ENCODE peak calls at places on chromosomes 5 and 9, in ten cellular contexts. J is CD4-positive, alpha-beta T cell; X is suprapubic skin; Y is spleen; F is CD4-positive, CD25-positive, alpha-beta regulatory T cell; R is WERI-Rb-1; I is colonic mucosa; E is HCT116; D is mammary epithelial cell; S is adrenal gland. N is an unnamed sample. For H3K9me3, the result is how much of the 10 kb centered on the place peaks cover.

GRCh38 chr5:122311888-122312669 is at the start of gene SNCAIP:
- DNase-seq in R (peak), Y (peak), X (peak), E (no peak), S (peak), I (peak), J (no peak), F (no peak), D (peak), N (peak)

GRCh38 chr5:71596169-71596568 is 9.0 kb downstream of the MCCC2 start:
- DNase-seq in D (no peak), I (no peak), Y (no peak), F (no peak), R (no peak), S (no peak), E (no peak), X (no peak), J (no peak), N (no peak)

GRCh38 chr5:43643327-43643726 is 40.3 kb downstream of the NNT start:
- DNase-seq in Y (no peak), F (no peak), J (no peak), X (no peak), I (no peak), E (no peak), D (no peak), S (no peak), R (no peak), N (no peak)

GRCh38 chr5:105878402-105878801 is 1792.3 kb downstream of the EFNA5 start:
- DNase-seq in I (no peak), S (no peak), D (no peak), F (no peak), X (no peak), E (no peak), J (no peak), R (no peak), Y (no peak), N (no peak)

GRCh38 chr9:124505006-124505900 is 1.9 kb downstream of the NR5A1 start:
- DNase-seq in J (no peak), I (no peak), Y (peak), F (no peak), X (no peak), D (no peak), R (peak), S (peak), E (no peak), N (no peak)

GRCh38 chr5:63375851-63376250 is 586.4 kb downstream of the HTR1A start:
- DNase-seq in J (no peak), S (no peak), F (no peak), Y (no peak), I (no peak), E (no peak), X (no peak), D (no peak), R (no peak), N (no peak)

GRCh38 chr9:134815435-134816214 is 65.0 kb upstream of the FCN2 start:
- DNase-seq in S (no peak), X (no peak), R (no peak), D (no peak), E (no peak), F (no peak), J (no peak), Y (no peak), I (no peak), N (no peak)

GRCh38 chr9:37037744-37038640 is 3.9 kb upstream of the PAX5 start:
- DNase-seq in F (no peak), J (no peak), Y (peak), X (no peak), R (no peak), S (no peak), I (no peak), D (no peak), E (no peak), N (no peak)

GRCh38 chr5:172886974-172887491 is 53.0 kb downstream of the ERGIC1 start:
- DNase-seq in J (no peak), X (peak), F (no peak), I (no peak), Y (peak), S (peak), D (peak), E (no peak), R (no peak), N (peak)

GRCh38 chr5:39712316-39713223 is 287.8 kb upstream of the DAB2 start:
- DNase-seq in S (no peak), I (no peak), F (no peak), D (no peak), Y (no peak), J (no peak), E (no peak), R (no peak), X (no peak), N (no peak)

GRCh38 chr9:125747053-125747764 is at the start of gene PBX3:
- DNase-seq in D (peak), Y (peak), R (peak), X (peak), I (peak), S (peak), F (peak), E (no peak), J (peak), N (peak)

DNA sequence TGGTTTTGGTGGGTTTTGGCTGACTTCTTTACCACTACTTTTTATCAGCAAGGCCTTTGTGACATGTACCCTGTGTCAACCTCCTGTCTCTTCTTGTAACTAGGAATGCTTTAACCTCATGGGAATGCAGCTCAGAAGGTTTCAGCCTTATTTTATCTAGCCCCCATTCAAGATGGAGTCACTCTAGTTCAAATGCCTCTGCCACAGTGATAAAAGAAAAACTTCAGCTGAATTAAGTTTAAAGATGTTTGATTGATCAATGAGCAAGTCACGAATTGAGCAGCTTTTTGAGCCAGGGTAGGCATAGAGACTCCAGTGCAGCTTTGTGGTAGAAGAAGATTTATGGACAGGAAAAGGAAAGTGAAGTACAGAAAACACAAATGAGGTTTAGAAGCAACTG is 6.9 kb upstream of the NANS start:
- DNase-seq in E (no peak), X (no peak), Y (no peak), J (no peak), I (no peak), D (no peak), F (no peak), S (no peak), R (no peak), N (no peak)
- H3K27ac ChIP-seq in E (no peak), X (no peak), Y (no peak), J (no peak), I (no peak), D (no peak), F (no peak), S (no peak), R (no peak), N (no peak)

GRCh38 chr5:180253036-180253824 is 38.7 kb downstream of the MAPK9 start:
- DNase-seq in F (no peak), X (no peak), R (no peak), J (no peak), E (no peak), S (no peak), Y (no peak), D (peak), I (no peak), N (no peak)
- H3K9me3 ChIP-seq in F (half or more), X (half or more), R (under half), J (half or more), E (under half), S (under half), Y (half or more), D (half or more), I (under half), N (under half)

DNA sequence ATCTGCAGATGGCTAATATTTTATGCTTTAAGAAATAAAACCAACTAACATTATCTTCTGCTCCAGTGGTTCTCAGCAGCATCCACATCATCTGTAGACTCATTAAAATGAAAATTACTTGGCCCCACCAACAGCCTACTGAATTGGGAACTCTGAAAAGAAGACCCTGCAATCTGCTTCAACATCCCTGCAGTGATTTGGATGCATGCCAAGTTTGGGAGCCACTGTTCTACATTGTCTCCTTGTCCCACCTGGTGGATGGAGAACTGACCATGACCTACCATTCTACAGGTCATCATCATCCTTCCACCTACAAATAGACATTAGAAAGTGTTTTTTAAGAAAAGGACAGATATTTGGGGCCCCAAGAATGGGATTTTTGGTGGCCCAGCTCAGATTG is 71.1 kb downstream of the ACER2 start:
- DNase-seq in X (no peak), R (no peak), F (no peak), D (no peak), S (no peak), I (no peak), J (no peak), Y (no peak), E (no peak), N (no peak)
- H3K27ac ChIP-seq in X (no peak), R (no peak), F (no peak), D (no peak), S (no peak), I (no peak), J (no peak), Y (no peak), E (no peak), N (no peak)

GRCh38 chr5:81703840-81704239 is 47.1 kb downstream of the SSBP2 start:
- DNase-seq in Y (no peak), R (no peak), X (no peak), S (no peak), I (no peak), E (no peak), D (no peak), F (no peak), J (no peak), N (no peak)
- H3K9me3 ChIP-seq in Y (under half), R (under half), X (under half), S (under half), I (under half), E (under half), D (under half), F (under half), J (under half), N (under half)

GRCh38 chr9:2127486-2127885 is 112.3 kb downstream of the SMARCA2 start:
- DNase-seq in S (no peak), X (no peak), Y (no peak), F (no peak), R (no peak), D (no peak), E (no peak), I (no peak), J (no peak), N (no peak)
- H3K27ac ChIP-seq in S (peak), X (no peak), Y (peak), F (no peak), R (no peak), D (no peak), E (no peak), I (no peak), J (no peak), N (peak)

DNA sequence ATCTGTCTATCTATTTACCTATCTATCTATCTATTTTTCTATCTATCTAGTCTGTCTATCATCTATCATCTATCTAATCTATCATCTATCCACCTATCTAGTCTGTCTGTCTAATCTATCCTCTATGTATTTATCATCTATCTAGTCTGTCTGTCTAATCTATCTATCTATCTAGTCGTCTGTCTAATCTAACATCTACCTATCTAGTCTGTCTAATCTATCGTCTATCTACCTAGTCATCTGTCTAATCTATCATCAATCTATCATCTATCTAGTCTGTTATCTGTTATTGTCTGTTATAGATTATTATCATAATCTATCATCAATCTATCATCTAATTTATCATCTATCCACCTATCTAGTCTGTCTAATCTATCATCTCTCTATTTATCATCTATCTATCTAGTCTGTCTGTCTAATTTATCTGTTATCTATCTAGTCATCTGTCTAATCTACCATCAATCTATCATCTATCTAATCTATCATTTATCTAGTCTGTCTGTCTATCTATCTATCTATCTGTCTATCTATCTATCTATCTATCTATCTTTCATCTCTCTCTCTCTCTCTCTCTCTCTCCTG is 80.2 kb upstream of the ZNF618 start:
- DNase-seq in Y (no peak), S (no peak), D (no peak), I (no peak), E (no peak), J (no peak), X (no peak), F (no peak), R (no peak), N (no peak)
- H3K9me3 ChIP-seq in Y (under half), S (under half), D (under half), I (under half), E (under half), J (under half), X (under half), F (under half), R (under half), N (under half)

GRCh38 chr9:95874989-95875304 is 544 bp upstream of the ERCC6L2 start:
- DNase-seq in E (no peak), R (peak), Y (peak), J (peak), I (peak), X (peak), D (peak), F (peak), S (peak), N (peak)
- H3K27ac ChIP-seq in E (no peak), R (no peak), Y (no peak), J (no peak), I (no peak), X (peak), D (no peak), F (no peak), S (peak), N (no peak)

DNA sequence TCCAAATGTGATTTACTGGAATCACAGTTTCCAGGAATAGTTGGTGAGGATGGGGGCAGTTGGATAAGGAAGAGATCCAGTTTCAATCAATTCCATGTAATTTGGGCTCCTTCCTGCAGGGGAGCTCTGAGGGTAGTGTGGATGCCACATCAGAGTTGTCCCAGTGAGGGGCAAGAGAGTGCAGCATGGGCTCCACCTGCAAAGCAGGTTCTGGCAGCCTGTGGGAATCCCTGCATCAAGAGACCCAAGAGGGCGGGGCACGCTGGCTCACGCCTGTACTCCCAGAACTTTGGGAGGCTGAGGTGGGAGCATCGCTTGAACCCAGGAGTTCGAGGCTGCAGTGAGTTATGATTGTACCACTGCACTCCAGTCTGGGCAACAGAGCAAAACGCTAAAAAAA is 188.5 kb downstream of the CACNA1B start:
- DNase-seq in I (no peak), J (no peak), Y (peak), E (no peak), F (no peak), X (peak), R (peak), D (no peak), S (no peak), N (peak)
- H3K9me3 ChIP-seq in I (under half), J (under half), Y (under half), E (under half), F (under half), X (under half), R (under half), D (under half), S (under half), N (under half)

GRCh38 chr9:84513981-84514380 is 155.5 kb upstream of the NTRK2 start:
- DNase-seq in R (no peak), E (no peak), D (no peak), S (no peak), X (no peak), I (no peak), F (no peak), Y (no peak), J (no peak), N (no peak)

GRCh38 chr9:84511651-84512050 is 157.9 kb upstream of the NTRK2 start:
- DNase-seq in R (no peak), I (no peak), J (no peak), D (peak), X (no peak), E (no peak), Y (no peak), F (no peak), S (no peak), N (no peak)

GRCh38 chr9:84512493-84512892 is 157.0 kb upstream of the NTRK2 start:
- DNase-seq in Y (no peak), X (no peak), R (no peak), F (no peak), S (no peak), D (peak), I (no peak), J (no peak), E (no peak), N (no peak)

GRCh38 chr9:84513473-84513872 is 156.1 kb upstream of the NTRK2 start:
- DNase-seq in D (peak), E (no peak), I (no peak), J (no peak), X (no peak), F (no peak), S (no peak), Y (no peak), R (no peak), N (no peak)

GRCh38 chr9:84514421-84514820 is 155.1 kb upstream of the NTRK2 start:
- DNase-seq in J (no peak), F (no peak), X (no peak), R (no peak), Y (no peak), S (no peak), E (no peak), D (no peak), I (no peak), N (no peak)
- H3K27ac ChIP-seq in J (no peak), F (no peak), X (no peak), R (no peak), Y (no peak), S (no peak), E (no peak), D (no peak), I (no peak), N (no peak)

DNA sequence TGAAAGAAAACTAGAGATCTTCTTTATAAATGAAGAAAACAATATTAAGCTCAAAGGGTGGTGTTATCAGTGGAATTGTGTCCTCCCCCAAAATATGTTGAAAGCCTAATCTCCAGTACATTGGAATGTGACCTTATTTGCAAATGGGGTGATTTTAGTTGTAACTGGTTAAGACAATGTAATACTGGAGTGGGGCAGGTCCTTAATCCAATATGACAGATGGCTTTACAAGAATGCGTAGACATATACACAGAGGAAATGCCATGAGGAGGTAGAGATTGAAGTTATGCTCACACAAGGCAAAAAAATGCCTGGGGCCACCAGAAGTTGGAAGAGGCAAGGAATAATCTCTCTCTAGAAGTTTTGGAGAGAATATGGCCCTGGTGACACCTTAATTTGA is 13.7 kb upstream of the TRIM32 start:
- DNase-seq in F (no peak), S (no peak), D (no peak), X (no peak), J (no peak), E (no peak), R (no peak), Y (no peak), I (no peak), N (no peak)
- H3K9me3 ChIP-seq in F (under half), S (under half), D (under half), X (under half), J (under half), E (under half), R (under half), Y (under half), I (under half), N (under half)

N was measured in tibial artery.